ENCODE peak calls at places on chromosomes 12 and 14, in eight cellular contexts. Q is neuronal stem cell; D is amniotic epithelial cell; H is GM13977; Z is thyroid gland; G is amygdala; T is sciatic nerve; Y is stimulated activated CD4-positive, alpha-beta T cell treated with anti-CD3 and anti-CD28 coated beads, TNF-alpha, amount 100 ng/mL, for 1 hour. E is an unnamed sample.

GRCh38 chr14:94779713-94780112 is 9.8 kb upstream of the GSC start:
- DNase-seq in Q (no peak), D (no peak), H (no peak), Z (no peak), G (no peak), T (no peak), Y (no peak), E (no peak)

GRCh38 chr12:112735296-112735695 is 56.3 kb upstream of the RPH3A start:
- DNase-seq in Q (no peak), D (no peak), H (no peak), Z (no peak), G (no peak), T (no peak), Y (no peak), E (no peak)

GRCh38 chr14:53183611-53184010 is 30.5 kb upstream of the DDHD1 start:
- DNase-seq in Q (no peak), D (peak; percentile 44), H (no peak), Z (no peak), G (no peak), T (no peak), Y (no peak), E (peak; percentile 45)

GRCh38 chr14:92627707-92628215 is 114.2 kb downstream of the RIN3 start:
- DNase-seq in Q (no peak), D (no peak), H (no peak), Z (no peak), G (no peak), T (no peak), Y (no peak), E (no peak)

GRCh38 chr12:42789808-42790760 is 200.5 kb upstream of the PRICKLE1 start:
- DNase-seq in Q (no peak), D (peak; percentile 85), H (no peak), Z (no peak), G (no peak), T (no peak), Y (no peak), E (no peak)

GRCh38 chr12:16153273-16153672 is 124.2 kb downstream of the SLC15A5 start:
- DNase-seq in Q (no peak), D (no peak), H (no peak), Z (no peak), G (no peak), T (no peak), Y (no peak), E (no peak)

GRCh38 chr12:3542911-3543310 is 51.9 kb downstream of the PRMT8 start:
- DNase-seq in Q (no peak), D (peak; percentile 26), H (no peak), Z (no peak), G (no peak), T (no peak), Y (no peak), E (peak; percentile 23)

GRCh38 chr12:42282301-42282700 is 43.6 kb downstream of the ZCRB1 start:
- DNase-seq in Q (no peak), D (no peak), H (no peak), Z (no peak), G (no peak), T (no peak), Y (no peak), E (no peak)

GRCh38 chr14:96564389-96564788 is 62.2 kb downstream of the PAPOLA start:
- DNase-seq in Q (no peak), D (peak; percentile 7), H (no peak), Z (no peak), G (no peak), T (no peak), Y (no peak), E (no peak)

GRCh38 chr14:60790850-60791249 is 56.3 kb downstream of the MNAT1 start:
- DNase-seq in Q (no peak), D (no peak), H (no peak), Z (no peak), G (no peak), T (no peak), Y (no peak), E (no peak)

GRCh38 chr14:49975286-49975685 is 82.4 kb downstream of the ARF6 start:
- DNase-seq in Q (no peak), D (peak; percentile 93), H (no peak), Z (no peak), G (no peak), T (no peak), Y (no peak), E (peak; percentile 95)

E was measured in EL.